ENCODE peak calls at places on chromosomes 5 and 9, in four cellular contexts. P is ovary, U is IMR-90, Y is HCT116. H is an unnamed sample.

GRCh38 chr5:150621301-150621700 is 19.2 kb upstream of the SYNPO start:
- DNase-seq in P (no peak), U (no peak), Y (no peak), H (no peak)

GRCh38 chr5:174317261-174317894 is 271.9 kb downstream of the NSG2 start:
- DNase-seq in P (no peak), U (peak), Y (no peak), H (peak)

GRCh38 chr5:135190345-135191083 is 156.5 kb upstream of the PITX1 start:
- DNase-seq in P (no peak), U (no peak), Y (no peak), H (no peak)

GRCh38 chr9:132591244-132591643 is 8.8 kb downstream of the BARHL1 start:
- DNase-seq in P (no peak), U (no peak), Y (no peak), H (no peak)

GRCh38 chr9:115018547-115019435 is 88.4 kb upstream of the TNFSF8 start:
- DNase-seq in P (no peak), U (peak), Y (no peak), H (no peak)

GRCh38 chr9:136760424-136760823 is 2.4 kb upstream of the LCN8 start:
- DNase-seq in P (no peak), U (no peak), Y (no peak), H (no peak)

GRCh38 chr5:139636975-139637408 is 11.2 kb upstream of the CXXC5 start:
- DNase-seq in P (no peak), U (peak), Y (no peak), H (no peak)

GRCh38 chr5:141780240-141780951 is 97.8 kb downstream of the PCDH1 start:
- DNase-seq in P (no peak), U (no peak), Y (no peak), H (no peak)

GRCh38 chr5:132501961-132502931 is 11.7 kb upstream of the IRF1 start:
- DNase-seq in P (no peak), U (peak), Y (no peak), H (no peak)

GRCh38 chr5:139284295-139284694 is 9.2 kb upstream of the MATR3 start:
- DNase-seq in P (no peak), U (no peak), Y (no peak), H (no peak)

GRCh38 chr9:72888032-72888431 is 64.8 kb downstream of the ALDH1A1 start:
- DNase-seq in P (no peak), U (no peak), Y (no peak), H (no peak)

GRCh38 chr9:76143834-76144233 is 250.4 kb downstream of the RFK start:
- DNase-seq in P (no peak), U (peak), Y (no peak), H (no peak)

GRCh38 chr5:175773534-175774070 is 97.8 kb upstream of the CPLX2 start:
- DNase-seq in P (no peak), U (no peak), Y (no peak), H (no peak)

GRCh38 chr9:35558185-35558584 is 46.9 kb upstream of the TESK1 start:
- DNase-seq in P (no peak), U (no peak), Y (no peak), H (no peak)

GRCh38 chr9:122184551-122184950 is 24.8 kb downstream of the MORN5 start:
- DNase-seq in P (no peak), U (no peak), Y (no peak), H (no peak)

GRCh38 chr9:113480612-113481011 is 17.1 kb downstream of the RGS3 start:
- DNase-seq in P (no peak), U (no peak), Y (no peak), H (no peak)

GRCh38 chr5:65062684-65063083 is 294.0 kb downstream of the CWC27 start:
- DNase-seq in P (no peak), U (peak), Y (no peak), H (peak)

GRCh38 chr5:57456531-57457135 is 26.0 kb downstream of the ACTBL2 start:
- DNase-seq in P (no peak), U (no peak), Y (no peak), H (no peak)

GRCh38 chr9:128554155-128554862 is 1.9 kb downstream of the SPTAN1 start:
- DNase-seq in P (peak), U (peak), Y (peak), H (peak)

GRCh38 chr5:39072915-39073758 is 1.1 kb downstream of the RICTOR start:
- DNase-seq in P (no peak), U (peak), Y (no peak), H (no peak)

GRCh38 chr9:130688070-130688469 is 5.5 kb upstream of the EXOSC2 start:
- DNase-seq in P (no peak), U (no peak), Y (no peak), H (no peak)
- TF ChIP-seq POLR2A in P (no peak), U (no peak), Y (no peak), H (no peak)

GRCh38 chr5:110510146-110510545 is 216.3 kb downstream of the TMEM232 start:
- DNase-seq in P (no peak), U (no peak), Y (no peak), H (no peak)
- TF ChIP-seq POLR2A in P (no peak), U (no peak), Y (no peak), H (no peak)

DNA sequence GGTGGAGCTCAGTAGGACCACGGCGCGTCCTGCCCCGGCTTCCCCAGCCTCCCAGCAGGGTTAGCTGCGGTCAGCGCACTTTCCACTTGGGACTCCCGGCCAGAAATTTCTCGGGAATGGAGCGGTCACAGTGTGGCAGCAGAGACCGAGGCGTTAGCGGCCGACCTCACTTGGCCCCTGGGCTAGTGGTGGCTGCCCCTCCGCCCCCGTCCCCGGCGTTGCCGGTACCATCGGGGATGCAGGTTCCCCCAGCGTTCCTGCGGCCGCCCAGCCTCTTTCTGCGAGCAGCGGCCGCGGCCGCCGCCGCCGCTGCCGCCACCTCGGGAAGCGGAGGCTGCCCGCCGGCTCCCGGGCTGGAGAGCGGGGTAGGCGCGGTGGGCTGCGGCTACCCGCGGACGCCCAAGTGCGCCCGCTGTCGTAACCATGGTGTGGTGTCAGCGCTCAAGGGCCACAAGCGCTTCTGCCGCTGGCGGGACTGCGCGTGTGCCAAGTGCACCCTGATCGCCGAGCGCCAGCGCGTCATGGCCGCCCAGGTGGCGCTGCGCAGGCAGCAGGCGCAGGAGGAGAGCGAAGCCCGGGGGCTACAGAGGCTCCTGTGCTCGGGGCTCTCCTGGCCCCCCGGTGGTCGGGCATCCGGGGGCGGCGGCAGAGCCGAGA is 454 bp downstream of the DMRTA1 start:
- DNase-seq in P (peak), U (peak), Y (no peak), H (peak)
- TF ChIP-seq POLR2A in P (no peak), U (no peak), Y (no peak), H (no peak)

DNA sequence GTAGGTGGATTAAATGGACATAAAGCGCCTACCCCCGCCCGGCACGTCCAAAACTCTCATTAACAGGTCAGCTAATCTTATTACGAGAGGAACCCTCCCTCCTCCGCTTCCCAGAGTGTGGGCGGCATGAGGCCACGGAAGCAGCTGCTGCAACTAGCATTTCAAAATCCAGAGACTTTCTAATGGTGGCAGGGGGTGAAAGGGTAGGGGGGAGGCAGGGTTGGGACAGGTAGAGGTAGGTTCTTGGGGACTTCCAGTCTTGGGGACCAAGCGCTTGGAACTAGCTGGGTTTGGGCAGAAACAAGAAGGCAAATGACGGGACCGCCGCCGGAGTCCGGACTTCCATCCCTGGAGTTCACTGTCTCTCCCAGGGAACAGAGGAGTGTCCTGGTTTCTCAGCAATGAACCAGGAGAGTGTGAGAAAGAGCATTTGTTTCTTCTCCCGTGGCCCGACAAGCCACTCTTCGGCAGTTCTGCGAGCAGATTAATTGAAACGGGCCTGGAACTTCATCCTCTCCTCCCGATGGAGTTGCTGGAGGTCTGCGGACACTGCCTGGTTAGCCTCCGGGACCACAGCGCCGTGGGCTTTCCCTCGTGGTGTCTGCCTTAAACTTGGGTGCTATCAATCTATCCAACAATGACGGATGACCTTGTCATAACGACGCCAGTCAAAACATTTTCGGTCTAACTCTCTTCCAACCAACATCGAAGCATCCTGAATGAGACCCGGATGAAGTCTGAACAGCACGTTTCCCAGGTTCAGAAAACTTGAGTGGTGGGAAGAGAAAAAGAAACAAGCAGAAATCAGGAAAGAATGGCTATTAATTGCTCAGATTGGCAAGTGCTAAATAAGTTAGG is 1.6 kb upstream of the PRDM6 start:
- DNase-seq in P (no peak), U (no peak), Y (no peak), H (no peak)
- TF ChIP-seq POLR2A in P (no peak), U (no peak), Y (no peak), H (no peak)

DNA sequence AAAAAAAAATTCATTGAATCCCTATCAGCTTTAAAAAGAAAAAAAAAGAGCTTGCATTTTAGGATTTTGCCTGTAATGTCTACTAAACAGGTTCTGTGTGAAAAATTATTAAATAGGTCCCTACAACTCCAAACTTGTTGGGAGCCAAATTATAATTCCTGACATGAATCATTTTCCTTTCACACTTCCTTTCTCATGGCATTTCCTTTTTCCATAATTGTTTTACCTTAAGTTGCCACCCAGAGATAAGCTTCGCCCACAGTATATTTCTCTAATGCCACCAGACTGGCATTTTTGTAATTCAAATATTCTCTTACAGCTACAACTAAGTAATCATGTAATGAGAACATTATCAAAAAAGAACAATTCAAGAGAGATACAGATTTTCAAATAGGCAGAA is 348.8 kb downstream of the EFNA5 start:
- DNase-seq in P (no peak), U (no peak), Y (no peak), H (no peak)
- TF ChIP-seq POLR2A in P (no peak), U (no peak), Y (no peak), H (no peak)

GRCh38 chr5:172640822-172641358 is at the start of gene NEURL1B:
- DNase-seq in P (peak), U (peak), Y (peak), H (peak)
- TF ChIP-seq POLR2A in P (peak), U (peak), Y (no peak), H (peak)

GRCh38 chr5:81752644-81752963 is 1.7 kb upstream of the SSBP2 start:
- DNase-seq in P (no peak), U (no peak), Y (no peak), H (no peak)

GRCh38 chr5:81750308-81751008 is 439 bp downstream of the SSBP2 start:
- DNase-seq in P (no peak), U (no peak), Y (no peak), H (peak)

GRCh38 chr5:81753429-81753828 is 2.5 kb upstream of the SSBP2 start:
- DNase-seq in P (no peak), U (no peak), Y (no peak), H (no peak)

GRCh38 chr5:81751009-81751835 is at the start of gene SSBP2:
- DNase-seq in P (peak), U (peak), Y (peak), H (peak)

DNA sequence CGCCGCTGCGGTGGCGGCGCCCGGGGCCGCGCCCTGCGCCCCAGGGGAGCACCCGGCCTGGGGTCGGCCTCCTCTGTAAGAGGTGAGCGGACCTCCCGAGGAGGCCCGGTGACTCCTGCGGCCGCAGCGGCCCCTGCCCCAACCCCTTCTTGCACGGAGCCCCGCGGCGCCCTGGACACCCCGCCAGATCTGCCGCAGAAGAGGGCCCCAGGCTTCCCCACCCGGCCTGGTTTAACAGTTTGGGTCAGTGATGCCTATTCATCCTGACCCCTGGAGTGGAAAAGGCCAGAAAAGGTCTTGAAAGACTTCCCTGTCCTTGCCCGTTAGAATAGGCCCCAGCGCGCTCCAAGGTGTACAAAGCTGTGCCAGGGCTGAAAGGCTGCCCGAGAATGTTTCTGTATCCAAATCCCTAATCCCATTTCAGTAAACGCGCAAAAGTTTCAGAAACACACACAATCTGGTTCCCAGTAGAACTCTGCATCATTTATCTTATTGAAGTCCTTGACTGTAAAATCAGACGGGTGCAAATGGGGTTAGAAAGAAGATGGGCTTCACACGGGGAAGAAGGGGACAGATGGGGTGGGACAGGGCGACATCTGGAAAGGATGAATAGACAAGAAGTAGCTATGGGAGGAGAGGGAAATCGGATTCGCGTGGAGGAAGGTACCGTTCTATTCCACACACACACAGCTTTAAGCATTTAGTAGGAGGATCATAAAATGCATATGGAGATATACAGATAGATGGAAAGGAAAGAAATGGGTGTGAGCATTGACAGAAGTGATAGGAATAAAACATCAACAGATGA is 1.1 kb upstream of the SSBP2 start:
- DNase-seq in P (peak), U (no peak), Y (no peak), H (peak)
- TF ChIP-seq POLR2A in P (no peak), U (no peak), Y (no peak), H (no peak)

DNA sequence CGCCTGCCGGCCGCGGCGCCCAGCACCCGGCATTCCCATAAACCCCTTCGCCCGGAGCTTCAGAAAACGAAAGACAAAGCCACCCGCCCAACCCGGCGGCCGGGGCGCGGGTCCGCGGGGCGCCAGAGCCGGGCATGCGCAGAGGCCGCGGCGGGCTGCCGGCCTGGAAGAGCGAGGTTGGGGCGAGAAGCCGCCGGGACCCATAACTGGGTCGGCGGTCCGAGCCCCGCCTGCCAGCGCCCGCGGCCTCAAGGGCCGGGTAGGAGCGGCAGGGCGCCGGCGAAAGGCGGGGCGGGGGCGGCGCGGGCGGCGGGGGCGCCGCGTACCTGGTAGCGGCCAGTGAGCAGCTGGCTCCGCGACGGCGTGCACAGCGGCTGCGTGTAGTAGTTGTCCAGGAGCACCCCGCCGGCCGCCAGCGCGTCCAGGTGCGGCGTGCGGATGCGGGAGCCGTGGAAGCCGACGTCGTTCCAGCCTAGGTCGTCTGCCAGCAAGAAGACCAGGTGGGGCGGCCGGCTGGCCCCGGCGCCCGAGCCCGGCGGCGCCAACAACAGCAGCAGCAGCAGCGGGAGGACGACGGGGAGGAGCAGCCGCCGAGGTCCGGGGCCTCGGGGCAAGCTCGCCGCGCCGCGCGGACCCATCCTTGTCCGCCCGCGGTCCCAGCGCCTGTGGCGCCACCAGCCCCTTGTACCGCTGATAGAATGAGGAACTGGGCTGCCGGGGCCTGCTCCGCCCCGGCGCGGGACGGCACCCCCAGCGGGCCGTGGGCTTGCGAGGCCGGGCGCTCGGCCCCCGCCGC is at the start of gene ARSB:
- DNase-seq in P (peak), U (peak), Y (peak), H (peak)
- TF ChIP-seq POLR2A in P (peak), U (peak), Y (peak), H (peak)

GRCh38 chr9:110029815-110030480 is 178.0 kb downstream of the C9orf152 start:
- DNase-seq in P (no peak), U (no peak), Y (no peak), H (no peak)
- TF ChIP-seq POLR2A in P (no peak), U (no peak), Y (no peak), H (no peak)

GRCh38 chr9:127245637-127246164 is 18.9 kb upstream of the GARNL3 start:
- DNase-seq in P (no peak), U (no peak), Y (no peak), H (no peak)

GRCh38 chr9:127248241-127248640 is 16.3 kb upstream of the GARNL3 start:
- DNase-seq in P (no peak), U (no peak), Y (no peak), H (no peak)

GRCh38 chr9:127249877-127250276 is 14.7 kb upstream of the GARNL3 start:
- DNase-seq in P (no peak), U (no peak), Y (no peak), H (no peak)

GRCh38 chr9:127241354-127241753 is 23.2 kb upstream of the GARNL3 start:
- DNase-seq in P (no peak), U (no peak), Y (no peak), H (no peak)

GRCh38 chr9:127244609-127245601 is 19.7 kb upstream of the GARNL3 start:
- DNase-seq in P (peak), U (peak), Y (no peak), H (peak)
- TF ChIP-seq POLR2A in P (peak), U (peak), Y (no peak), H (peak)

H was measured in H54.